ENCODE peak calls at places on chromosomes 6 and 20, in four cellular contexts. Y is HCEC 1CT, Z is NCI-H2171, H is HEK293T. J is an unnamed sample.
A peak's percentile ranks its signal among the peaks of the same experiment; 100 is the strongest.

GRCh38 chr20:49986049-49986448 is 3.3 kb downstream of the SNAI1 start:
- DNase-seq in Y (no peak), Z (no peak), H (no peak), J (no peak)

GRCh38 chr6:165649701-165650137 is 13.3 kb downstream of the PDE10A start:
- DNase-seq in Y (no peak), Z (no peak), H (no peak), J (no peak)

GRCh38 chr6:123332070-123332469 is 304.7 kb downstream of the TRDN start:
- DNase-seq in Y (no peak), Z (no peak), H (no peak), J (no peak)

GRCh38 chr6:165718486-165718885 is 55.4 kb upstream of the PDE10A start:
- DNase-seq in Y (no peak), Z (no peak), H (no peak), J (no peak)

GRCh38 chr6:143673638-143674037 is 4.1 kb upstream of the PHACTR2 start:
- DNase-seq in Y (peak; percentile 85), Z (no peak), H (no peak), J (peak; percentile 75)

GRCh38 chr20:40714916-40715315 is 25.9 kb upstream of the MAFB start:
- DNase-seq in Y (no peak), Z (no peak), H (no peak), J (no peak)

GRCh38 chr6:5028921-5029320 is 25.1 kb upstream of the RPP40 start:
- DNase-seq in Y (no peak), Z (no peak), H (no peak), J (no peak)

GRCh38 chr20:46419882-46420281 is 13.5 kb upstream of the ELMO2 start:
- DNase-seq in Y (no peak), Z (no peak), H (no peak), J (no peak)

GRCh38 chr6:120354452-120355098 is 979.7 kb downstream of the TBC1D32 start:
- DNase-seq in Y (no peak), Z (no peak), H (no peak), J (no peak)

GRCh38 chr6:4774715-4775590 is 1.3 kb upstream of the CDYL start:
- DNase-seq in Y (no peak), Z (no peak), H (no peak), J (peak; percentile 10)

GRCh38 chr20:2149507-2149906 is 47.9 kb downstream of the STK35 start:
- DNase-seq in Y (peak; percentile 27), Z (no peak), H (no peak), J (peak; percentile 35)

GRCh38 chr6:14661696-14662095 is 544.1 kb downstream of the CD83 start:
- DNase-seq in Y (no peak), Z (no peak), H (no peak), J (no peak)

GRCh38 chr6:151534576-151534975 is 40.8 kb downstream of the CCDC170 start:
- DNase-seq in Y (no peak), Z (no peak), H (no peak), J (peak; percentile 13)

GRCh38 chr6:151059612-151060095 is 180.1 kb upstream of the AKAP12 start:
- DNase-seq in Y (no peak), Z (no peak), H (no peak), J (no peak)

J was measured in HFFc6.